ENCODE peak calls at places on chromosome 18, in seven cellular contexts. One of them, this sample, is unnamed.
A peak's percentile ranks its signal among the peaks of the same experiment; 100 is the strongest.

GRCh38 chr18:11998182-11998581 is 16.9 kb downstream of the IMPA2 start:
- DNase-seq in choroid plexus epithelial cell: peak; percentile 30
- DNase-seq in HL-60: no peak
- DNase-seq in lower leg skin: no peak
- DNase-seq in heart left ventricle: peak; percentile 69
- DNase-seq in nephron progenitor cell: no peak
- DNase-seq in AG20443: no peak
- DNase-seq in this sample: no peak

GRCh38 chr18:27604583-27604982 is 419.5 kb upstream of the CHST9 start:
- DNase-seq in choroid plexus epithelial cell: peak; percentile 81
- DNase-seq in HL-60: no peak
- DNase-seq in lower leg skin: no peak
- DNase-seq in heart left ventricle: no peak
- DNase-seq in nephron progenitor cell: no peak
- DNase-seq in AG20443: no peak
- DNase-seq in this sample: no peak

GRCh38 chr18:73594749-73595148 is 552.9 kb downstream of the FBXO15 start:
- DNase-seq in choroid plexus epithelial cell: no peak
- DNase-seq in HL-60: no peak
- DNase-seq in lower leg skin: no peak
- DNase-seq in heart left ventricle: no peak
- DNase-seq in nephron progenitor cell: no peak
- DNase-seq in AG20443: no peak
- DNase-seq in this sample: no peak

GRCh38 chr18:37669991-37670534 is 104.5 kb upstream of the CELF4 start:
- DNase-seq in choroid plexus epithelial cell: no peak
- DNase-seq in HL-60: no peak
- DNase-seq in lower leg skin: no peak
- DNase-seq in heart left ventricle: no peak
- DNase-seq in nephron progenitor cell: no peak
- DNase-seq in AG20443: no peak
- DNase-seq in this sample: no peak

GRCh38 chr18:24368749-24369148 is 28.9 kb downstream of the OSBPL1A start:
- DNase-seq in choroid plexus epithelial cell: peak; percentile 8
- DNase-seq in HL-60: no peak
- DNase-seq in lower leg skin: no peak
- DNase-seq in heart left ventricle: no peak
- DNase-seq in nephron progenitor cell: no peak
- DNase-seq in AG20443: no peak
- DNase-seq in this sample: peak; percentile 59

GRCh38 chr18:57353940-57354461 is 1.6 kb downstream of the ST8SIA3 start:
- DNase-seq in choroid plexus epithelial cell: peak; percentile 41
- DNase-seq in HL-60: no peak
- DNase-seq in lower leg skin: no peak
- DNase-seq in heart left ventricle: no peak
- DNase-seq in nephron progenitor cell: peak; percentile 93
- DNase-seq in AG20443: peak; percentile 91
- DNase-seq in this sample: no peak

GRCh38 chr18:55343396-55344073 is 244.5 kb downstream of the TCF4 start:
- DNase-seq in choroid plexus epithelial cell: peak; percentile 73
- DNase-seq in HL-60: no peak
- DNase-seq in lower leg skin: no peak
- DNase-seq in heart left ventricle: no peak
- DNase-seq in nephron progenitor cell: no peak
- DNase-seq in AG20443: peak; percentile 24
- DNase-seq in this sample: no peak

GRCh38 chr18:77557030-77557429 is 307.4 kb downstream of the GALR1 start:
- DNase-seq in choroid plexus epithelial cell: peak; percentile 55
- DNase-seq in HL-60: no peak
- DNase-seq in lower leg skin: no peak
- DNase-seq in heart left ventricle: no peak
- DNase-seq in nephron progenitor cell: peak; percentile 78
- DNase-seq in AG20443: no peak
- DNase-seq in this sample: no peak

GRCh38 chr18:35635171-35635570 is 53.6 kb downstream of the GALNT1 start:
- DNase-seq in choroid plexus epithelial cell: peak; percentile 33
- DNase-seq in HL-60: no peak
- DNase-seq in lower leg skin: no peak
- DNase-seq in heart left ventricle: no peak
- DNase-seq in nephron progenitor cell: no peak
- DNase-seq in AG20443: peak; percentile 26
- DNase-seq in this sample: no peak

GRCh38 chr18:50143295-50143694 is 51.7 kb downstream of the MYO5B start:
- DNase-seq in choroid plexus epithelial cell: no peak
- DNase-seq in HL-60: no peak
- DNase-seq in lower leg skin: no peak
- DNase-seq in heart left ventricle: no peak
- DNase-seq in nephron progenitor cell: no peak
- DNase-seq in AG20443: no peak
- DNase-seq in this sample: no peak

GRCh38 chr18:74493689-74494088 is 2.5 kb upstream of the CNDP2 start:
- DNase-seq in choroid plexus epithelial cell: peak; percentile 87
- DNase-seq in HL-60: no peak
- DNase-seq in lower leg skin: peak; percentile 78
- DNase-seq in heart left ventricle: no peak
- DNase-seq in nephron progenitor cell: peak; percentile 31
- DNase-seq in AG20443: no peak
- DNase-seq in this sample: peak; percentile 17

GRCh38 chr18:44938396-44939036 is 257.8 kb downstream of the SETBP1 start:
- DNase-seq in choroid plexus epithelial cell: no peak
- DNase-seq in HL-60: no peak
- DNase-seq in lower leg skin: no peak
- DNase-seq in heart left ventricle: no peak
- DNase-seq in nephron progenitor cell: no peak
- DNase-seq in AG20443: no peak
- DNase-seq in this sample: no peak

GRCh38 chr18:26765498-26765897 is 100.0 kb downstream of the AQP4 start:
- DNase-seq in choroid plexus epithelial cell: no peak
- DNase-seq in HL-60: no peak
- DNase-seq in lower leg skin: no peak
- DNase-seq in heart left ventricle: no peak
- DNase-seq in nephron progenitor cell: no peak
- DNase-seq in AG20443: no peak
- DNase-seq in this sample: no peak

GRCh38 chr18:6943143-6943542 is 174.5 kb downstream of the LAMA1 start:
- DNase-seq in choroid plexus epithelial cell: no peak
- DNase-seq in HL-60: no peak
- DNase-seq in lower leg skin: no peak
- DNase-seq in heart left ventricle: no peak
- DNase-seq in nephron progenitor cell: no peak
- DNase-seq in AG20443: no peak
- DNase-seq in this sample: no peak

GRCh38 chr18:25832008-25832604 is 258.3 kb downstream of the SS18 start:
- DNase-seq in choroid plexus epithelial cell: peak; percentile 77
- DNase-seq in HL-60: peak; percentile 15
- DNase-seq in lower leg skin: peak; percentile 90
- DNase-seq in heart left ventricle: peak; percentile 70
- DNase-seq in nephron progenitor cell: peak; percentile 75
- DNase-seq in AG20443: peak; percentile 85
- DNase-seq in this sample: no peak

GRCh38 chr18:72360628-72361027 is 183.5 kb downstream of the CBLN2 start:
- DNase-seq in choroid plexus epithelial cell: peak; percentile 34
- DNase-seq in HL-60: no peak
- DNase-seq in lower leg skin: no peak
- DNase-seq in heart left ventricle: no peak
- DNase-seq in nephron progenitor cell: no peak
- DNase-seq in AG20443: no peak
- DNase-seq in this sample: no peak

GRCh38 chr18:70182548-70182947 is 22.9 kb downstream of the RTTN start:
- DNase-seq in choroid plexus epithelial cell: no peak
- DNase-seq in HL-60: no peak
- DNase-seq in lower leg skin: no peak
- DNase-seq in heart left ventricle: no peak
- DNase-seq in nephron progenitor cell: no peak
- DNase-seq in AG20443: no peak
- DNase-seq in this sample: no peak

GRCh38 chr18:53909668-53910067 is 314.8 kb downstream of the MBD2 start:
- DNase-seq in choroid plexus epithelial cell: peak; percentile 70
- DNase-seq in HL-60: peak; percentile 3
- DNase-seq in lower leg skin: no peak
- DNase-seq in heart left ventricle: no peak
- DNase-seq in nephron progenitor cell: no peak
- DNase-seq in AG20443: peak; percentile 42
- DNase-seq in this sample: peak; percentile 0

GRCh38 chr18:46211816-46212215 is 107.6 kb downstream of the HAUS1 start:
- DNase-seq in choroid plexus epithelial cell: peak; percentile 29
- DNase-seq in HL-60: no peak
- DNase-seq in lower leg skin: no peak
- DNase-seq in heart left ventricle: no peak
- DNase-seq in nephron progenitor cell: no peak
- DNase-seq in AG20443: no peak
- DNase-seq in this sample: no peak

GRCh38 chr18:46452820-46453219 is 204.2 kb downstream of the LOXHD1 start:
- DNase-seq in choroid plexus epithelial cell: peak; percentile 20
- DNase-seq in HL-60: no peak
- DNase-seq in lower leg skin: no peak
- DNase-seq in heart left ventricle: no peak
- DNase-seq in nephron progenitor cell: no peak
- DNase-seq in AG20443: no peak
- DNase-seq in this sample: no peak

GRCh38 chr18:44627245-44627644 is 53.4 kb upstream of the SETBP1 start:
- DNase-seq in choroid plexus epithelial cell: peak; percentile 61
- DNase-seq in HL-60: no peak
- DNase-seq in lower leg skin: no peak
- DNase-seq in heart left ventricle: no peak
- DNase-seq in nephron progenitor cell: no peak
- DNase-seq in AG20443: peak; percentile 63
- DNase-seq in this sample: no peak

GRCh38 chr18:58176915-58177717 is 133.1 kb downstream of the NEDD4L start:
- DNase-seq in choroid plexus epithelial cell: peak; percentile 95
- DNase-seq in HL-60: no peak
- DNase-seq in lower leg skin: peak; percentile 58
- DNase-seq in heart left ventricle: no peak
- DNase-seq in nephron progenitor cell: no peak
- DNase-seq in AG20443: peak; percentile 74
- DNase-seq in this sample: no peak

GRCh38 chr18:58202406-58202730 is 158.3 kb downstream of the NEDD4L start:
- DNase-seq in choroid plexus epithelial cell: no peak
- DNase-seq in HL-60: no peak
- DNase-seq in lower leg skin: no peak
- DNase-seq in heart left ventricle: no peak
- DNase-seq in nephron progenitor cell: no peak
- DNase-seq in AG20443: peak; percentile 21
- DNase-seq in this sample: no peak